ENCODE peak calls at places on chromosomes 13 and 19, in nine cellular contexts. Q is mesendoderm; A is lung; D is fibroblast of lung; U is CD8-positive, alpha-beta T cell; O is transverse colon; Y is body of pancreas; V is keratinocyte; K is astrocyte. F is an unnamed sample. For H3K27me3, the result is how much of the 10 kb centered on the place peaks cover.

GRCh38 chr19:50679177-50680125 is 30.2 kb downstream of the C19orf81 start:
- DNase-seq in Q (peak), A (peak), D (peak), U (peak), O (peak), Y (peak), V (no peak), K (peak), F (peak)

GRCh38 chr13:24087611-24088235 is 72.8 kb upstream of the SPATA13 start:
- DNase-seq in Q (no peak), A (no peak), D (no peak), U (no peak), O (peak), Y (peak), V (no peak), K (no peak), F (no peak)

GRCh38 chr13:44274838-44275237 is 98.8 kb upstream of the SERP2 start:
- DNase-seq in Q (no peak), A (no peak), D (no peak), U (no peak), O (no peak), Y (no peak), V (no peak), K (no peak), F (no peak)

GRCh38 chr13:45718992-45719391 is 16.9 kb downstream of the CBY2 start:
- DNase-seq in Q (peak), A (no peak), D (peak), U (no peak), O (no peak), Y (no peak), V (no peak), K (peak), F (no peak)

GRCh38 chr13:29527511-29527910 is 68.0 kb downstream of the SLC7A1 start:
- DNase-seq in Q (no peak), A (no peak), D (no peak), U (no peak), O (no peak), Y (no peak), V (no peak), K (no peak), F (no peak)

GRCh38 chr19:39131255-39131755 is 5.7 kb downstream of the PAK4 start:
- DNase-seq in Q (no peak), A (no peak), D (peak), U (no peak), O (no peak), Y (peak), V (no peak), K (no peak), F (no peak)

GRCh38 chr13:41678320-41678719 is 221.0 kb downstream of the RGCC start:
- DNase-seq in Q (no peak), A (no peak), D (peak), U (no peak), O (no peak), Y (no peak), V (no peak), K (peak), F (peak)

GRCh38 chr19:11949201-11949600 is 15.6 kb upstream of the ZNF763 start:
- DNase-seq in Q (peak), A (no peak), D (no peak), U (no peak), O (no peak), Y (no peak), V (no peak), K (peak), F (no peak)

GRCh38 chr19:13195678-13196077 is 45.5 kb downstream of the IER2 start:
- DNase-seq in Q (peak), A (peak), D (no peak), U (no peak), O (peak), Y (peak), V (no peak), K (no peak), F (no peak)

DNA sequence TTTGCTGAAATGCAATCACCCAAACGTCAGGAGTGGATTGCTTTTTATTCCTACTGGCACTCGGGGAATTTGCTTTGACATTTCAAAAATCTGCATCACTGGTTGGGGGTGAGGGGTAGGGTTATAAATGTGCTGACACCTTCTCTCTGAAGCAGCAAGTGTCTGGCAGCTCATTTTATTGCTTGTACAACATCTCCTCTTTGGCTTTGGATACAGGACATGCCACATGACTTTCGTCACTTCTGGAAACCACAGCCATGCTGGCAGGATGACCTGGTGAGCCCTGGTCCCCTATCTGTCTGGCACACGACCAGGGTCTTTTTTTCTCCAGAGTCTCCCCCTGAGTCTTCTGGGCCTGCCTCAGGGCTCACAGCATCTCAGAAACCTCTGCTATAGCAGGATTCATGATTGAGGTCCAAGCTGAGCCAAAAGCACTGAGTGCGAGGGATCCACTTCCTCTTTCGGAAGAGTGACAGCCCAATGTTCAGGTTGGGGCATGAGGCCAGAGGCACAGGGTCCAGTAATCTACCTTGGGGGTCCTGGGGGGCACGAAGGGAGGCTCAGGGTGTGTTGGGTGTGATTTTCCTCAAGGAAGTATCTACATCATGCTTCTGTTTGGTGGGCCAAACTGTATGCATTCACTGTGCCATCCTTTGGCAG is 60.1 kb downstream of the HSPH1 start:
- DNase-seq in Q (no peak), A (no peak), D (no peak), U (no peak), O (no peak), Y (no peak), V (no peak), K (no peak), F (no peak)
- H3K27me3 ChIP-seq in Q (under half), A (under half), D (under half), U (under half), O (under half), Y (under half), V (under half), K (under half), F (under half)

GRCh38 chr19:57305056-57305455 is 15.2 kb upstream of the ZNF543 start:
- DNase-seq in Q (no peak), A (no peak), D (peak), U (no peak), O (no peak), Y (no peak), V (no peak), K (peak), F (no peak)

GRCh38 chr19:57302727-57303401 is 17.4 kb upstream of the ZNF543 start:
- DNase-seq in Q (peak), A (no peak), D (peak), U (no peak), O (no peak), Y (no peak), V (no peak), K (peak), F (no peak)

GRCh38 chr19:57302020-57302465 is 18.2 kb upstream of the ZNF543 start:
- DNase-seq in Q (peak), A (no peak), D (peak), U (no peak), O (no peak), Y (no peak), V (peak), K (peak), F (peak)
- H3K4me3 ChIP-seq in Q (no peak), A (no peak), D (no peak), U (no peak), O (no peak), Y (no peak), V (no peak), K (no peak), F (no peak)

GRCh38 chr19:4157164-4157563 is 3.7 kb downstream of the CREB3L3 start:
- DNase-seq in Q (no peak), A (no peak), D (no peak), U (no peak), O (no peak), Y (no peak), V (no peak), K (no peak), F (no peak)

GRCh38 chr19:4164262-4164661 is 10.8 kb downstream of the CREB3L3 start:
- DNase-seq in Q (no peak), A (no peak), D (no peak), U (no peak), O (no peak), Y (no peak), V (no peak), K (no peak), F (no peak)

DNA sequence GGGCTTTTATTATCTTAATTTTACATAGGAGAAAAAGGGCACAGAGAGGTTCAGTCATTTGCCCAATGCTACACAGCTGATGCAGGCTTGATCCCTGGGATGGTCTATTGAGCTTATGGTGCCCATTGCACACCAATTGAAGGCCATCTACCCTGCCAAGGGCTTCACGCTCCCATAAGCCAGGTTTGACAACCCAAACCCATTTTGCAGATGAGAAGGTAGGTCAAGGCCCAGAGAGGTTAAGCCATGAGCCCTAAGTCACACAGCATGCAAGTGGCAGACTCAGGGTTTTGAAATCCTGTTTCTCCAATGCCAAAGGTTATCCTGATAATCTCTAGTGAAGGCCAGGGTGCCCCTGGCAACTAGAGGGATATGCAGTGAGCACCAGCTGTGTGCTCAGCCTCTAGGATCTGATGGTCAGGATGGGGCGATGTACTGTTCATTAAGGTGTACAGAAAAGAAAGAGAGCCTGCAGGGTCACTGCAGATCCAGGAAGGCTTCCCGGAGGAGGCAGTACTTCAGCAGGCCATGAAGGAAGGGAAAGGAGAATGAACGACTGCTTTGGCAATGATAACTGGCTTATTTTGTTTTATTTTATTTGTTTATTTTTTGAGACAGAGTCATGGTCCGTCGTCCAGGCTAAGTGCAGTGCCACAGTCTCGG is 8.1 kb downstream of the CREB3L3 start:
- DNase-seq in Q (no peak), A (no peak), D (no peak), U (no peak), O (no peak), Y (no peak), V (no peak), K (no peak), F (no peak)
- H3K27me3 ChIP-seq in Q (under half), A (under half), D (under half), U (under half), O (under half), Y (under half), V (under half), K (under half), F (under half)

DNA sequence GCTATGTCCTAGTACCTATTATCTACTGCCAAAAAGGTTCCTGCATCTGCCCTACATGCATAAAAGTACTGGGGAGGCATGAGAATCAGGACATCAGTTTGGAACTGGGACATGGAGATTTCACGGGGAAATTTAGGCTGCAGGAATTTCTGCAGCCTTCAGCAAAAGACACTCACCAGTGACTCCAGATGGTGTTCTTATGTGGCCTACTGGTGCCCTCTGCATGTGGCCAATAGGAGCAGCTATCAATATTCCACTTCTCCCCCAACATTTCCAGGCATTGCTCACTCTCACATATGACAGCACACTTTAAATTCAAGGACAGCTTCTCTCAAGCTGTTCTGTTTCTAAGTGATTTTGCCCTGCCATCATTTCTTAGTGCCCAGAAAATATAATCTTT is 570.5 kb upstream of the ARGLU1 start:
- DNase-seq in Q (peak), A (no peak), D (no peak), U (no peak), O (no peak), Y (no peak), V (no peak), K (no peak), F (no peak)
- H3K4me3 ChIP-seq in Q (no peak), A (no peak), D (no peak), U (no peak), O (no peak), Y (no peak), V (no peak), K (no peak), F (no peak)

GRCh38 chr19:42110658-42111057 is 21.6 kb downstream of the POU2F2 start:
- DNase-seq in Q (no peak), A (no peak), D (no peak), U (no peak), O (no peak), Y (no peak), V (no peak), K (no peak), F (no peak)
- H3K27me3 ChIP-seq in Q (under half), A (under half), D (under half), U (under half), O (under half), Y (under half), V (under half), K (under half), F (under half)

DNA sequence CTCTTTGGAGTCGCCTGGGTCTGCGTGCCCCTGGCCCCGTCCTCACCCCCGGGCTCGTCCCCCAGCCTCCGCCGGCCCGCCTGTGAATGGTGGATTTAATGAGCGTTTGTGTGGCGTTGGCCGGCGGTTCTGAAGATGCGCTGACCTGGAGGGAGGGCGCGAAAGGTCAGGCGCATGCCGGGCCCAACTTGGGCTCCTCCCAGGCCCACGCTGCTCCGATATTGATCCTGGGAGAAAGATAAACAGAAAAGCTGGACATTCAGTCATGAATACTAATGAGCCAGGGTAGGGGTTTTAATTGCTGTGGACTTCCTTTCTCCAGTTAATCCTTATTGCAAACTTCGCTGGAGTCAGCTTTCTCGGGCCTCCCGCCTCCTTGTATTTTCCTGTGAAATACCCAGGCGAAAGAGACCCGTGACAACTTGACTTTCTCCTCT is 10.2 kb downstream of the ZIC2 start:
- DNase-seq in Q (peak), A (no peak), D (no peak), U (no peak), O (no peak), Y (no peak), V (no peak), K (no peak), F (no peak)
- H3K4me3 ChIP-seq in Q (no peak), A (no peak), D (no peak), U (no peak), O (no peak), Y (no peak), V (no peak), K (no peak), F (no peak)

GRCh38 chr13:111093634-111094033 is 21.5 kb upstream of the ARHGEF7 start:
- DNase-seq in Q (no peak), A (no peak), D (no peak), U (no peak), O (no peak), Y (no peak), V (no peak), K (no peak), F (no peak)
- H3K27me3 ChIP-seq in Q (under half), A (under half), D (under half), U (under half), O (under half), Y (under half), V (half or more), K (under half), F (under half)

GRCh38 chr13:34161829-34162544 is 344.0 kb downstream of the RFC3 start:
- DNase-seq in Q (peak), A (no peak), D (peak), U (no peak), O (no peak), Y (no peak), V (no peak), K (peak), F (no peak)
- H3K4me3 ChIP-seq in Q (no peak), A (no peak), D (peak), U (no peak), O (no peak), Y (no peak), V (no peak), K (peak), F (peak)

GRCh38 chr19:48910803-48911202 is 10.7 kb downstream of the NUCB1 start:
- DNase-seq in Q (no peak), A (no peak), D (no peak), U (no peak), O (no peak), Y (no peak), V (no peak), K (no peak), F (no peak)

GRCh38 chr19:48900477-48901452 is 653 bp downstream of the NUCB1 start:
- DNase-seq in Q (peak), A (no peak), D (peak), U (no peak), O (no peak), Y (no peak), V (no peak), K (peak), F (peak)

GRCh38 chr19:48907671-48908070 is 7.6 kb downstream of the NUCB1 start:
- DNase-seq in Q (no peak), A (peak), D (no peak), U (no peak), O (peak), Y (no peak), V (no peak), K (no peak), F (no peak)

GRCh38 chr19:48905664-48906063 is 5.6 kb downstream of the NUCB1 start:
- DNase-seq in Q (no peak), A (no peak), D (no peak), U (no peak), O (no peak), Y (no peak), V (no peak), K (no peak), F (no peak)

DNA sequence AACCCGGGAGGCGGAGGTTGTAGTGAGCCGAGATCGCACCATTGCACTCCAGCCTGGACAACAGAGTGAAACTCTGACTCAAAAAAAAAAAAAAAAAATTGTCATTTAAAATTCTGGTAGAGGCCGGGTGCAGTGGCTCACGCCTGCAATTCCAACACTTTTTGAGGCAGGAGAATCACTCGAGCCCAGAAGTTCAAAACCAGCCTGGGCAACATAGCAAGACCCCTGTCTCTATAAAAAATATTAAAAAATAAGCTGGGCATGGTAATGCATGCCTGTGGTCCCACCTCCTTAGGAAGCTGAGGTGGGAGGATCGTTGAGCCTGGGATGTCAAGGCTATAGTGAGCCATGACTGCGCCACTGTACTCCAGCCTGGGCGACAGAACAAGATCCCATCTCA is 6.2 kb downstream of the NUCB1 start:
- DNase-seq in Q (no peak), A (no peak), D (no peak), U (no peak), O (no peak), Y (no peak), V (no peak), K (no peak), F (no peak)
- H3K27me3 ChIP-seq in Q (under half), A (under half), D (under half), U (under half), O (under half), Y (under half), V (under half), K (under half), F (under half)